ENCODE peak calls at places on chromosomes 16 and 17, in ten cellular contexts. T is activated CD4-positive, alpha-beta T cell treated with anti-CD3 and anti-CD28 coated beads for 24 hours; V is ACHN; C is natural killer cell; Z is sigmoid colon; O is astrocyte of the spinal cord; J is esophagus muscularis mucosa; U is left cardiac atrium; W is osteocyte; M is Peyer's patch. G is an unnamed sample.

GRCh38 chr16:83738926-83739503 is 68.8 kb upstream of the HSBP1 start:
- DNase-seq in T (no peak), V (no peak), C (no peak), Z (no peak), O (peak; percentile 26), J (no peak), U (no peak), W (no peak), M (no peak), G (no peak)

GRCh38 chr16:84672276-84673202 is 24.2 kb downstream of the KLHL36 start:
- DNase-seq in T (peak; percentile 82), V (peak; percentile 74), C (peak; percentile 78), Z (peak; percentile 89), O (peak; percentile 59), J (no peak), U (peak; percentile 81), W (peak; percentile 93), M (peak; percentile 75), G (peak; percentile 51)

GRCh38 chr16:70696368-70696767 is 10.5 kb upstream of the MTSS2 start:
- DNase-seq in T (no peak), V (no peak), C (no peak), Z (no peak), O (no peak), J (no peak), U (no peak), W (no peak), M (no peak), G (no peak)

GRCh38 chr17:77352441-77352840 is 211.7 kb downstream of the SEC14L1 start:
- DNase-seq in T (no peak), V (no peak), C (peak; percentile 9), Z (peak; percentile 62), O (no peak), J (peak; percentile 37), U (no peak), W (peak; percentile 77), M (no peak), G (no peak)

GRCh38 chr17:62966426-62967110 is 533 bp downstream of the TANC2 start:
- DNase-seq in T (peak; percentile 51), V (peak; percentile 28), C (no peak), Z (no peak), O (no peak), J (no peak), U (peak; percentile 73), W (no peak), M (peak; percentile 26), G (no peak)

GRCh38 chr17:78255953-78256704 is 24.7 kb downstream of the TMEM235 start:
- DNase-seq in T (no peak), V (no peak), C (no peak), Z (no peak), O (no peak), J (no peak), U (peak; percentile 20), W (no peak), M (no peak), G (no peak)

GRCh38 chr17:58113947-58114346 is 30.7 kb downstream of the DYNLL2 start:
- DNase-seq in T (no peak), V (no peak), C (no peak), Z (no peak), O (no peak), J (no peak), U (no peak), W (no peak), M (no peak), G (no peak)

GRCh38 chr17:62750502-62751349 is 57.4 kb downstream of the MARCHF10 start:
- DNase-seq in T (no peak), V (no peak), C (no peak), Z (no peak), O (no peak), J (no peak), U (no peak), W (no peak), M (no peak), G (peak; percentile 9)

GRCh38 chr17:4440690-4441686 is 7.2 kb downstream of the SPNS3 start:
- DNase-seq in T (no peak), V (no peak), C (no peak), Z (no peak), O (no peak), J (no peak), U (no peak), W (no peak), M (no peak), G (peak; percentile 78)

GRCh38 chr16:87053016-87053982 is 263.9 kb downstream of the C16orf95 start:
- DNase-seq in T (no peak), V (no peak), C (no peak), Z (no peak), O (no peak), J (no peak), U (no peak), W (no peak), M (no peak), G (no peak)

GRCh38 chr17:81481011-81481799 is 31.4 kb downstream of the ACTG1 start:
- DNase-seq in T (no peak), V (no peak), C (peak; percentile 63), Z (peak; percentile 82), O (peak; percentile 69), J (no peak), U (peak; percentile 85), W (no peak), M (peak; percentile 29), G (peak; percentile 88)

GRCh38 chr17:65243838-65244237 is 106.7 kb downstream of the RGS9 start:
- DNase-seq in T (no peak), V (no peak), C (no peak), Z (no peak), O (peak; percentile 73), J (no peak), U (peak; percentile 44), W (no peak), M (no peak), G (peak; percentile 76)

GRCh38 chr16:55479560-55480197 is 681 bp downstream of the MMP2 start:
- DNase-seq in T (no peak), V (no peak), C (no peak), Z (no peak), O (no peak), J (no peak), U (no peak), W (no peak), M (no peak), G (no peak)

GRCh38 chr17:83155128-83156081 is 76.0 kb downstream of the METRNL start:
- DNase-seq in T (no peak), V (no peak), C (peak; percentile 15), Z (peak; percentile 83), O (peak; percentile 76), J (peak; percentile 94), U (no peak), W (peak; percentile 98), M (no peak), G (no peak)

G was measured in NCI-H146.